ENCODE peak calls at places on chromosomes 6 and 20, in five cellular contexts. I is hepatocyte, F is body of pancreas, N is heart right ventricle, R is breast epithelium. C is an unnamed sample. For H3K9me3, the result is how much of the 10 kb centered on the place peaks cover.

GRCh38 chr20:49712918-49713778 is 530 bp downstream of the B4GALT5 start:
- DNase-seq in I (peak), N (peak), F (peak), R (peak), C (peak)

GRCh38 chr20:50108571-50109235 is 4.2 kb downstream of the UBE2V1 start:
- DNase-seq in F (no peak), N (no peak), I (no peak), R (no peak), C (no peak)

GRCh38 chr6:154154389-154154967 is 115.4 kb downstream of the OPRM1 start:
- DNase-seq in F (peak), N (no peak), I (peak), R (peak), C (peak)

GRCh38 chr20:38926934-38927616 is 858 bp downstream of the FAM83D start:
- DNase-seq in I (no peak), N (no peak), R (no peak), F (no peak), C (peak)

GRCh38 chr6:41714556-41715273 is 20.7 kb downstream of the TFEB start:
- DNase-seq in R (no peak), N (peak), I (no peak), F (no peak), C (no peak)

GRCh38 chr6:131135244-131136020 is at the start of gene AKAP7:
- DNase-seq in I (peak), R (peak), F (peak), N (peak), C (peak)

GRCh38 chr6:153814136-153814535 is 224.9 kb upstream of the OPRM1 start:
- DNase-seq in F (no peak), R (no peak), N (no peak), I (no peak), C (peak)

GRCh38 chr6:110528051-110528929 is 51.9 kb upstream of the SLC22A16 start:
- DNase-seq in I (peak), F (peak), R (peak), N (no peak), C (peak)

GRCh38 chr6:13273931-13274706 is 54.2 kb downstream of the TBC1D7 start:
- DNase-seq in R (no peak), I (no peak), N (no peak), F (no peak), C (no peak)

GRCh38 chr20:63896136-63896890 is 1.4 kb downstream of the DNAJC5 start:
- DNase-seq in R (no peak), I (peak), F (peak), N (peak), C (no peak)

GRCh38 chr6:158406736-158407135 is 94.5 kb downstream of the TULP4 start:
- DNase-seq in I (no peak), N (no peak), R (no peak), F (no peak), C (no peak)

GRCh38 chr6:158408552-158409130 is 96.4 kb downstream of the TULP4 start:
- DNase-seq in R (no peak), I (no peak), N (peak), F (peak), C (peak)

GRCh38 chr6:158409451-158409850 is 97.2 kb downstream of the TULP4 start:
- DNase-seq in R (no peak), I (no peak), N (no peak), F (no peak), C (peak)

GRCh38 chr6:158405933-158406332 is 93.7 kb downstream of the TULP4 start:
- DNase-seq in R (no peak), F (no peak), I (no peak), N (no peak), C (no peak)

DNA sequence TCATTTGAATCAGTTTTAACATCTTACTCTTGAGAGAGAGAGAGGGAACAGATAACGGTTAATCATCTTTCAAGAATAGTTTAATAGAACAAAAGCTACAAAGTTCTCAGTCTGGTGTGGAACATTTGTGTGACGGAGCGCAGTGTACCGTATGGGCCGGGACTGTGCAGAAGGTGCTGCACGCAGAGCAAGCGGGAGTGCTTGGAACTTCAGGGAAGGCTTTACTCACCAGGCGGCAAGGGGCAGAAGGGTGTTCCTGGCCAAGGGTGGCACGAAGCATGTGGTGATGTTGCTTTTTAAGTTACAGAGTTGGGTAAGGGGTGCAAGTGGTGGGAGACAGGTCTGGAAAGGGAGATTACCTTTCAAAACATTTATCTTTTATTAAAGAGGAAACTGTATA is 95.7 kb downstream of the TULP4 start:
- DNase-seq in F (no peak), R (no peak), I (no peak), N (no peak), C (no peak)
- H3K27ac ChIP-seq in F (no peak), R (no peak), I (no peak), N (no peak), C (peak)

GRCh38 chr6:137890983-137891537 is 24.0 kb downstream of the TNFAIP3 start:
- DNase-seq in R (no peak), N (no peak), I (no peak), F (no peak), C (no peak)
- H3K9me3 ChIP-seq in R (under half), N (under half), I (under half), F (under half), C (under half)

GRCh38 chr6:108735310-108735990 is 112.8 kb upstream of the ARMC2 start:
- DNase-seq in F (no peak), N (no peak), I (peak), R (no peak), C (no peak)

GRCh38 chr6:108737594-108738546 is 110.4 kb upstream of the ARMC2 start:
- DNase-seq in R (no peak), F (peak), I (peak), N (no peak), C (peak)

GRCh38 chr6:108736832-108737231 is 111.4 kb upstream of the ARMC2 start:
- DNase-seq in R (no peak), N (no peak), F (no peak), I (peak), C (peak)

GRCh38 chr6:108734336-108734922 is 113.8 kb upstream of the ARMC2 start:
- DNase-seq in R (no peak), I (no peak), F (peak), N (no peak), C (no peak)

DNA sequence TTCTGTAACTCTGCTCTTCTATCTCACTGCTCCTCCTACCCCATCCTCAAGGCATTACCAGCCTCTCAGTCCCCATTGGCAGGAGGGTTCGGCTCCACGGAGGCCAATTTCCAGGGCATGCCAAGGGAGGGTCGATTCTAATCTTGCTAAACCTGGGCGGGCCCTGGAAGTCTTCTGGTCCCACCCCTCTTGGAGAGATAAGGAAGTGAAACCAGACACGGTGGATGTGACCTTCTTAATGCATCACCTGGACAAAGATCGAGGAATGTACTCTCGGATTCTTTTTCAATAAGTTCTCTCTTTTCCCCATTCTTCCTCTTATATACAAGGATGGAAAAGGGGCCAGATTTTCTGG is 112.3 kb upstream of the ARMC2 start:
- DNase-seq in N (no peak), R (no peak), I (no peak), F (no peak), C (no peak)
- H3K27ac ChIP-seq in N (no peak), R (no peak), I (peak), F (no peak), C (no peak)

GRCh38 chr6:170590725-170591124 is 6.3 kb upstream of the PDCD2 start:
- DNase-seq in R (no peak), F (no peak), N (no peak), I (no peak), C (no peak)
- H3K9me3 ChIP-seq in R (under half), F (under half), N (under half), I (under half), C (under half)

GRCh38 chr20:22576733-22577514 is 7.4 kb downstream of the FOXA2 start:
- DNase-seq in F (peak), I (no peak), N (no peak), R (no peak), C (no peak)

GRCh38 chr20:22579711-22580697 is 4.4 kb downstream of the FOXA2 start:
- DNase-seq in F (peak), I (no peak), R (no peak), N (no peak), C (no peak)

GRCh38 chr20:22578221-22579118 is 5.9 kb downstream of the FOXA2 start:
- DNase-seq in R (no peak), I (peak), F (peak), N (no peak), C (no peak)

GRCh38 chr20:22577515-22578220 is 6.7 kb downstream of the FOXA2 start:
- DNase-seq in I (peak), N (no peak), F (peak), R (no peak), C (no peak)

DNA sequence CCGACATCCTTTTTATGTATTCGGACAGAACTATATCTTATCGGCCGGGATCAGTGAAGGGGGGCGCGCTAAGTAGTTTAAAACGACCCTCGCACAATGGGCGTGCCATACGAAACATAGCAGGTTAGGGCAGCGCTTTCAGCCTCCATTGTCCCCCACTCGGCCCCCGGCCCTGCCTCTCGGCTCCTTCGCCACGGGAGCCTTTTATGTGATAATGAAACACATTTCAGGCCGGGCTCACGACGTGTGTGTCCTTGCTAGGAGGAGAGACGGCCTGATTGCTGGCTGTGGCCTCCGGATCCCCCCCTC is 5.3 kb downstream of the FOXA2 start:
- DNase-seq in F (no peak), I (peak), R (no peak), N (no peak), C (no peak)
- H3K27ac ChIP-seq in F (peak), I (peak), R (no peak), N (no peak), C (no peak)

DNA sequence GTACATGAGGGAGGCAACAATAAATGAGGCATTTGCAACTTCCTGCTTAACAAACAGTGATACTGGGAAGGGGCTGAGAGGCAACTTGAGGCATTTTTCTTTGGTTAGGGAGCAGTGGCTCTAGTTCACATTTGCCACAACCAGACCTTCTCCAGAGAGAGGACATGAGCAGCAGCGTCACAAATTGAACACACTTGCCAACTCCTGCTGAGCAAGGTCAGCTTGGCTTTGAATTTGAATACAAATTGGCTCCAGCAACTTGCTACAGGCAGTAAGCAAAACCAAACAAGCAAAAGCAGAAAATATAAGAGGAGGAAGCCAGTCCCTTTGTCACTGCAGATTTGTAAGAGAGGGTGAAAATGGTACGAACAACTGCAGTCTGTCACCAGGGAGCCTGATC is 378.8 kb downstream of the RNGTT start:
- DNase-seq in F (no peak), R (no peak), N (no peak), I (no peak), C (no peak)
- H3K9me3 ChIP-seq in F (under half), R (under half), N (under half), I (under half), C (under half)

DNA sequence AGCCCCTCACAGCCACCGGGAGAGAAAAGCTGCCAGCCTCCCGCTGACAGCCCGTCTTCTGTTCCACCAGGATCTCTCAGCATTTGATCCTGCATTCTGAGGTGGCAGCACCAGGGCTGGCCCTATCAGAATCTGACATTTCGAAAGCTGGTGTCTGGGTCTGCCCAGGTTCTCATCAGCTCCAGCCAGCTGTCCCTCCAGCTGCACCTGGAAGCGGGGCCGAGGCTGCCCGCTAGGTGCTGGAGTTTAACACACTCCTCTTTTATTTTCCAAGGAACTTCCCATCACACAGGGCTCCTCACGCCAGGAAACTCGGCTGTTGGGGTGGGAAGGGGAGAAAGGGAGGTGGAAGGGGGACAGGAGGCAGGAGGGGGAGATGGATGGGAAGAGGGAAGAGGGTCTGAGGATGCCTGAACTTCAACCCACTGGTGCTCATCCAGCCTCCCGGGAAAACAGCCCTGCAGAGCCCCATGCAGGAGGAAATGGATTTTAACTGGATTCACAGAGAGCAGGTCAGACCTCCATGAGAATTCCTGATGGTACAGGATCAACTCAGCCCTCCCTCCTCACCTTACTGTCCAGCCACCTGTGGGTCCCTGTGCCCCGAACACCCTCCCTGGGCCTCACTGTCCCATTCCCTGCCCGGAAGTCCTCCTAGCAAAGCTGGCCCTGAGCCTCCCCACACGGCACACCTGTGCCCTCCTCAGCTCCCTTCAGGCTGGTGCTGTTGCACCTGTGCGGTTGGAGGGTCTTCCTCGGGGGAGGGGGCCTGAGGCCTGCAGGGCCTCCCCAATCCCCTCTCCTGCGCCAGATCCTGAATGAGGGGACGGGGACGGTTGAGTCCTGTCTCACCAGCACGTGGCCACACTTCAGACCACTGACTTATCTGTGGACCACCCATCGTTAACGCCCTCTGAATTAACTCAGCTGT is 3.9 kb upstream of the LSM14B start:
- DNase-seq in F (no peak), N (no peak), I (no peak), R (no peak), C (no peak)
- H3K27ac ChIP-seq in F (no peak), N (peak), I (no peak), R (no peak), C (no peak)

GRCh38 chr20:57288676-57289075 is 22.2 kb upstream of the BMP7 start:
- DNase-seq in I (no peak), F (no peak), N (no peak), R (no peak), C (no peak)

GRCh38 chr20:57290178-57290484 is 23.7 kb upstream of the BMP7 start:
- DNase-seq in R (no peak), I (no peak), F (no peak), N (no peak), C (no peak)

GRCh38 chr20:57289401-57290177 is 23.1 kb upstream of the BMP7 start:
- DNase-seq in I (no peak), N (no peak), R (no peak), F (no peak), C (no peak)

GRCh38 chr20:57287901-57288300 is 21.5 kb upstream of the BMP7 start:
- DNase-seq in R (no peak), I (no peak), F (no peak), N (no peak), C (no peak)

DNA sequence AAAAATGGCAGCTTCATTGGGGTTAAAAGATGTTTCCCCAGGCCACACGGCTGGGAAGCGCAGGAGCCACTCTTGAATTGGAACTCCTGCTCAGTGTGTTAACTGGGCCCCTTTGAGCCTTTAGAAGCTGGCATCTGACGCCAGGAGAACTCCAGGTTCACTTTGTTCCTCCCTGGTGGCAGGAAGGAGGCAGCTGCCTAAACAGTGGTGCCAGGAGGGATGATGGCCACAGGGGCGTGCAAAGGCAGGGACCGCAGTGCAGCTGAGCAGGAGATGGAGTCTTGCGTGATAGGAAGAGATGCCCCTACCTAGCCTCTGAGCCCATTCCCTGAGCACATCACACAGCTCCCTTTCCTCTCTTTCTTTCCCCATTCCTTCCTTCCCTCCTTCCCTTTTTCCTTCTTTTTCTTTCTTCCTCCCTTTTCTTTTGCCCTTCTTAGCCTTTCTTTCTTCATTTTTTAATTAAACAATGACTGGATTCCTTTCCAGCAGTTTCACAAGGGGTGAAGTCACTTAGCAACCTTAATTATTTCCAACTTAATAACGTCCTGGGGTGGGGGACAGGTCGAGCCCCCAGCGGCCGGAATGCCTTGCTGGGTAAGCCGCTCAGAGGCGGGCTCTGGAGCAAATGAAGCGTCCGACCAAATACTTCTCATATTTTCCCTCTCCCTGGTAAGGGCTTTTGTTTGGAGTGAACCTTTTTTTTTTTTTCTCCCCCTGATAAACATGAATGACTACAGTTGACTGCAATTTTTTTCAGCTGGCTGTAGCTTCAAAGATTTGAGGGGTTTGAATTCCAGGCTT is 20.8 kb upstream of the BMP7 start:
- DNase-seq in I (peak), R (no peak), F (no peak), N (no peak), C (no peak)
- H3K9me3 ChIP-seq in I (under half), R (under half), F (under half), N (under half), C (under half)

DNA sequence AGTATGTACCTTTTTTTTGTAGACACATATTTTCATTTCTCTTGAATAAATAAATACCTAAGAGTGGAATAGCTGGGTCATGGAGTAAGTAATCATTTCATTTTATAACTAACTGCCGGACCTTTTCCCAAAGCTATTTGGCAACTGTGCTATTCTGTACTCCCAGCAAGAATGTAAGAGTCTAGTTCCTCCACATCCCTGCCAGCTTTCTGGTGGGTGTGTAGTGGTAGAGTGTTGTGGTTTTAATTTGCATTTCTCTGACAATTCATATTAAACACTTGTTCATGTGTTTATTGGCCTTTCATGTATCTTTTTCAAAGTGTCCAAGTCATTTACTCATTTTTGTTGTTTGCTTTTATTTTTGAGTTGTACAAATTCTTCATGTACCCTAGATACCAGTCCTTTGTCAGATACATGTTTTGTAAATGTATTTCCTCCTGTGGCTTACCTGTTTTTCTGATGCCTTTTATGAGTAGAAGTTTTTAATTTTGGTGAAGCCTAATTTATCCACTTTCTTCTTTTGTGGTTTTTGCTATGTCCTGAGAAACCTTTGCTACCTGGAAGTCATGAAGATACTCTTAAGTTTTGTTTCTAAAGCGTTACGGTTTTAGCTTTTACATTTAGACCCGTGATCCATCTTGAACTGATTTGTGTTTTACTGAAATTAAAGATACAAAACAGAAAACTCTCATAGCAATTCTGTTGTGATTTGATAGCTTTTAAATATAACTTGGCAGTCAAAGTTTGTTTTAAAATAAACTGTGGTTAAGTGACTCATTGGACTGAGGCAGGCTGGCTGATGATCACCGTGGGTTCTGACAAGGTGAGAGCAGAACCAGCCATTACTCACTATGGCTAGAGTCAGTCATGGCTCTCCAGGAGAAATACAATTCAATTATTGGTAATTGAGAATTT is 7.9 kb downstream of the MYLIP start:
- DNase-seq in R (peak), F (no peak), N (no peak), I (no peak), C (no peak)
- H3K27ac ChIP-seq in R (peak), F (no peak), N (no peak), I (peak), C (peak)